ENCODE peak calls at places on chromosomes 12 and 14, in nine cellular contexts. Y is thoracic aorta; G is GDM1; J is T-helper 1 cell; M is DMS79 treated with DMSO at 0.1 percent for 48 hours; Z is stimulated activated CD4-positive, alpha-beta T cell treated with anti-CD3 and anti-CD28 coated beads, TNF-alpha, amount 100 ng/mL, for 1 hour; T is IMR-90; Q is brain microvascular endothelial cell; S is kidney tubule cell. X is an unnamed sample.

GRCh38 chr14:105528859-105529505 is 2.6 kb downstream of the TMEM121 start:
- DNase-seq in Y (no peak), G (no peak), J (no peak), M (no peak), Z (no peak), T (no peak), Q (no peak), S (no peak), X (no peak)

GRCh38 chr12:109147954-109148353 is 31.6 kb downstream of the ACACB start:
- DNase-seq in Y (no peak), G (no peak), J (no peak), M (no peak), Z (no peak), T (no peak), Q (no peak), S (no peak), X (no peak)

GRCh38 chr12:52036587-52037171 is 14.6 kb upstream of the NR4A1 start:
- DNase-seq in Y (no peak), G (no peak), J (peak; percentile 90), M (no peak), Z (no peak), T (peak; percentile 75), Q (peak; percentile 73), S (peak; percentile 76), X (peak; percentile 91)

GRCh38 chr12:132689227-132689626 is 1.8 kb downstream of the PXMP2 start:
- DNase-seq in Y (no peak), G (no peak), J (no peak), M (no peak), Z (no peak), T (no peak), Q (no peak), S (no peak), X (peak; percentile 57)

GRCh38 chr12:3545121-3545796 is 54.3 kb downstream of the PRMT8 start:
- DNase-seq in Y (no peak), G (no peak), J (no peak), M (no peak), Z (no peak), T (no peak), Q (no peak), S (peak; percentile 35), X (peak; percentile 29)

GRCh38 chr14:20820063-20820904 is 17.6 kb upstream of the RNASE1 start:
- DNase-seq in Y (no peak), G (no peak), J (no peak), M (no peak), Z (no peak), T (no peak), Q (no peak), S (no peak), X (peak; percentile 79)

GRCh38 chr14:39467889-39468524 is 35.8 kb upstream of the FBXO33 start:
- DNase-seq in Y (no peak), G (no peak), J (no peak), M (no peak), Z (no peak), T (peak; percentile 43), Q (peak; percentile 57), S (peak; percentile 61), X (peak; percentile 74)

GRCh38 chr12:12724421-12725085 is 7.4 kb downstream of the CDKN1B start:
- DNase-seq in Y (no peak), G (no peak), J (no peak), M (no peak), Z (no peak), T (no peak), Q (no peak), S (no peak), X (no peak)

GRCh38 chr12:54749191-54749818 is 101.1 kb upstream of the DCD start:
- DNase-seq in Y (no peak), G (peak; percentile 36), J (peak; percentile 15), M (peak; percentile 1), Z (no peak), T (peak; percentile 47), Q (peak; percentile 17), S (peak; percentile 47), X (no peak)

GRCh38 chr14:106551265-106551664 is 1024.9 kb downstream of the TMEM121 start:
- DNase-seq in Y (no peak), G (no peak), J (no peak), M (no peak), Z (no peak), T (no peak), Q (no peak), S (no peak), X (no peak)